ENCODE peak calls at places on chromosomes 2 and 18, in six cellular contexts. G is mammary epithelial cell; P is AG04450; W is CD4-positive, CD25-positive, alpha-beta regulatory T cell; O is endothelial cell of umbilical vein; H is lower lobe of right lung. A is an unnamed sample.

GRCh38 chr2:96195410-96196071 is 13.1 kb downstream of the STARD7 start:
- DNase-seq in G (no peak), P (peak), W (no peak), O (no peak), H (no peak), A (no peak)

GRCh38 chr2:28296904-28297303 is 95.8 kb upstream of the FOSL2 start:
- DNase-seq in G (peak), P (no peak), W (no peak), O (no peak), H (no peak), A (no peak)

GRCh38 chr2:84846041-84846663 is 34.7 kb downstream of the TRABD2A start:
- DNase-seq in G (no peak), P (no peak), W (peak), O (no peak), H (no peak), A (no peak)

GRCh38 chr2:234670052-234670451 is 173.2 kb upstream of the ARL4C start:
- DNase-seq in G (peak), P (no peak), W (no peak), O (peak), H (no peak), A (no peak)

GRCh38 chr2:200039847-200040246 is 84.5 kb downstream of the MAIP1 start:
- DNase-seq in G (no peak), P (peak), W (no peak), O (no peak), H (no peak), A (no peak)

GRCh38 chr2:217286833-217287232 is 427.0 kb upstream of the TNP1 start:
- DNase-seq in G (no peak), P (peak), W (no peak), O (no peak), H (no peak), A (no peak)

GRCh38 chr18:59376351-59376935 is 17.4 kb upstream of the LMAN1 start:
- DNase-seq in G (no peak), P (no peak), W (no peak), O (no peak), H (no peak), A (no peak)

GRCh38 chr18:77077836-77078456 is 54.6 kb downstream of the MBP start:
- DNase-seq in G (peak), P (no peak), W (no peak), O (no peak), H (no peak), A (no peak)

GRCh38 chr18:41532344-41533086 is 422.5 kb upstream of the PIK3C3 start:
- DNase-seq in G (no peak), P (no peak), W (no peak), O (peak), H (no peak), A (no peak)

GRCh38 chr2:144467479-144468210 is 52.3 kb downstream of the ZEB2 start:
- DNase-seq in G (no peak), P (no peak), W (no peak), O (no peak), H (no peak), A (no peak)

GRCh38 chr2:144495227-144495933 is 24.5 kb downstream of the ZEB2 start:
- DNase-seq in G (no peak), P (no peak), W (no peak), O (no peak), H (no peak), A (no peak)

GRCh38 chr2:222561817-222562424 is 94.0 kb downstream of the FARSB start:
- DNase-seq in G (peak), P (no peak), W (peak), O (peak), H (no peak), A (no peak)

GRCh38 chr2:33022989-33023731 is 76.4 kb downstream of the LTBP1 start:
- DNase-seq in G (peak), P (peak), W (no peak), O (peak), H (no peak), A (no peak)

GRCh38 chr2:69306897-69307695 is 79.9 kb downstream of the GFPT1 start:
- DNase-seq in G (peak), P (peak), W (peak), O (peak), H (peak), A (peak)
- H3K27ac ChIP-seq in G (no peak), P (no peak), W (no peak), O (peak), H (peak), A (peak)

DNA sequence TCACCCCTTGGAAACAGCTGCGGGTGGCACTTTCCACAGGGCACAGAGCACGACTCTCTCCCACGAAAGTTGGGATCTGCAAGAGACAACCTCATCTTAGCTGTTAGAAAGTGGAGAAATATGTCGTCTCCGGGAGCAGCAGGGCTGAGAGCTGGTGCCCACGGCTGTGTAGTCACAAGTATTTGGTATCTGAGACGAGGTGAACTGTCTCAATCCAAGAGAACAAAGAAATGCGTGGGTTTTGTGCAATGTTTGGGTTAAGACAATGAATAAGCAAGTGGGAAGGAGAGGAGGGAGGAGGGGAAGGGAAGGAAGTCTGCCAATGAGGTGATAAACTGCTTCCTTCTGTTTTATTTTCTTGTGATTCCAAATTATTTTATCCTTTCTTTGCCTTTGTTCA is 18.1 kb downstream of the DYTN start:
- DNase-seq in G (peak), P (no peak), W (no peak), O (peak), H (no peak), A (no peak)
- H3K4me3 ChIP-seq in G (no peak), P (no peak), W (no peak), O (peak), H (no peak), A (no peak)

GRCh38 chr2:134401789-134402188 is 147.9 kb downstream of the MGAT5 start:
- DNase-seq in G (no peak), P (no peak), W (no peak), O (no peak), H (no peak), A (no peak)
- H3K27ac ChIP-seq in G (no peak), P (peak), W (no peak), O (peak), H (peak), A (no peak)

GRCh38 chr18:79819951-79820351 is 22.2 kb downstream of the KCNG2 start:
- DNase-seq in G (peak), P (no peak), W (no peak), O (no peak), H (no peak), A (no peak)

GRCh38 chr18:79818036-79818435 is 20.3 kb downstream of the KCNG2 start:
- DNase-seq in G (no peak), P (no peak), W (no peak), O (no peak), H (no peak), A (no peak)

GRCh38 chr18:79817607-79817998 is 19.9 kb downstream of the KCNG2 start:
- DNase-seq in G (no peak), P (no peak), W (no peak), O (no peak), H (no peak), A (no peak)

GRCh38 chr18:79819064-79819725 is 21.5 kb downstream of the KCNG2 start:
- DNase-seq in G (no peak), P (no peak), W (no peak), O (no peak), H (no peak), A (no peak)

GRCh38 chr18:79818631-79819030 is 20.9 kb downstream of the KCNG2 start:
- DNase-seq in G (no peak), P (no peak), W (no peak), O (no peak), H (no peak), A (no peak)
- H3K4me3 ChIP-seq in G (no peak), P (no peak), W (no peak), O (no peak), H (no peak), A (no peak)

A was measured in tibial nerve.